ENCODE peak calls at places on chromosomes 6 and 20, in ten cellular contexts. T, A, Y, I, V, M, F, O, X and U are unnamed samples.

GRCh38 chr20:51022803-51023616 is at the start of gene KCNG1:
- DNase-seq in Y (peak), M (no peak), F (no peak), I (peak), A (no peak), X (no peak), O (peak), V (no peak), T (peak), U (peak)

GRCh38 chr6:152529364-152529763 is 107.8 kb downstream of the SYNE1 start:
- DNase-seq in V (no peak), M (peak), A (no peak), O (no peak), T (no peak), Y (no peak), F (no peak), I (no peak), X (no peak), U (no peak)

GRCh38 chr6:155185544-155185943 is 78.3 kb upstream of the CLDN20 start:
- DNase-seq in F (no peak), A (no peak), V (no peak), O (no peak), T (no peak), I (no peak), X (no peak), M (no peak), Y (peak), U (peak)

GRCh38 chr6:25963426-25964123 is 973 bp downstream of the TRIM38 start:
- DNase-seq in F (no peak), T (no peak), V (peak), M (no peak), Y (peak), I (no peak), A (no peak), O (no peak), X (no peak), U (no peak)

GRCh38 chr20:60819511-60819910 is 432.6 kb upstream of the CDH4 start:
- DNase-seq in V (no peak), T (no peak), O (no peak), X (no peak), Y (no peak), I (no peak), A (no peak), F (no peak), M (no peak), U (no peak)

GRCh38 chr6:135296715-135297114 is 115.6 kb downstream of the MYB start:
- DNase-seq in Y (no peak), V (no peak), F (no peak), I (no peak), A (no peak), M (no peak), X (no peak), O (no peak), T (no peak), U (no peak)

GRCh38 chr6:13183446-13184088 is 144.8 kb downstream of the TBC1D7 start:
- DNase-seq in F (no peak), A (no peak), T (no peak), V (no peak), Y (no peak), O (no peak), X (no peak), I (no peak), M (no peak), U (peak)

GRCh38 chr6:39934060-39934757 is at the start of gene MOCS1:
- DNase-seq in I (peak), A (peak), Y (peak), X (peak), V (no peak), M (no peak), O (no peak), F (no peak), T (peak), U (peak)

GRCh38 chr6:83192456-83192855 is 609 bp downstream of the PGM3 start:
- DNase-seq in X (no peak), O (no peak), M (no peak), Y (no peak), T (no peak), V (peak), A (no peak), I (no peak), F (no peak), U (no peak)

GRCh38 chr6:157961116-157961515 is 20.5 kb upstream of the SYNJ2 start:
- DNase-seq in A (no peak), I (no peak), Y (no peak), T (no peak), M (no peak), F (no peak), O (no peak), X (no peak), V (no peak), U (no peak)

GRCh38 chr20:35106827-35107380 is 14.3 kb upstream of the TRPC4AP start:
- DNase-seq in X (no peak), T (no peak), Y (no peak), V (no peak), I (no peak), A (no peak), F (no peak), O (no peak), M (no peak), U (no peak)

GRCh38 chr6:24910331-24910849 is 25.4 kb downstream of the RIPOR2 start:
- DNase-seq in X (peak), A (no peak), T (peak), I (no peak), F (no peak), Y (peak), V (no peak), M (no peak), O (no peak), U (peak)

GRCh38 chr6:35008858-35009257 is 119.8 kb downstream of the ANKS1A start:
- DNase-seq in T (no peak), M (no peak), X (no peak), F (no peak), I (no peak), O (no peak), V (no peak), A (peak), Y (no peak), U (no peak)

GRCh38 chr6:159229526-159229925 is 60.3 kb downstream of the FNDC1 start:
- DNase-seq in V (no peak), M (no peak), F (no peak), A (no peak), I (no peak), O (no peak), T (no peak), X (no peak), Y (no peak), U (no peak)

GRCh38 chr20:46367967-46368901 is 38.2 kb downstream of the ELMO2 start:
- DNase-seq in X (no peak), I (no peak), O (no peak), V (no peak), T (no peak), A (no peak), M (no peak), Y (no peak), F (no peak), U (no peak)

GRCh38 chr6:43910638-43911353 is 140.8 kb downstream of the VEGFA start:
- DNase-seq in X (no peak), M (peak), V (no peak), Y (no peak), A (no peak), F (no peak), I (no peak), T (no peak), O (no peak), U (no peak)

GRCh38 chr6:169237496-169238134 is 16.0 kb downstream of the THBS2 start:
- DNase-seq in I (peak), F (no peak), O (no peak), Y (no peak), X (no peak), V (no peak), T (no peak), M (no peak), A (no peak), U (no peak)

GRCh38 chr20:36745234-36745926 is 510 bp downstream of the NDRG3 start:
- DNase-seq in I (no peak), T (no peak), M (no peak), X (peak), V (peak), Y (peak), A (no peak), O (no peak), F (peak), U (peak)

GRCh38 chr6:131867744-131868143 is 59.9 kb downstream of the ENPP1 start:
- DNase-seq in I (no peak), F (no peak), V (no peak), Y (no peak), M (no peak), X (no peak), O (no peak), T (no peak), A (no peak), U (no peak)

GRCh38 chr6:153031335-153031955 is 28.9 kb upstream of the MTRF1L start:
- DNase-seq in A (no peak), X (no peak), T (no peak), M (no peak), I (no peak), O (no peak), Y (no peak), V (no peak), F (no peak), U (no peak)

GRCh38 chr6:145891565-145891964 is 72.6 kb downstream of the SHPRH start:
- DNase-seq in A (no peak), Y (no peak), F (no peak), O (no peak), X (no peak), V (no peak), I (no peak), M (peak), T (no peak), U (no peak)

GRCh38 chr6:136983692-136984091 is 61.1 kb downstream of the IL20RA start:
- DNase-seq in X (peak), A (no peak), Y (no peak), V (no peak), F (no peak), M (no peak), I (no peak), O (no peak), T (no peak), U (no peak)

GRCh38 chr20:6704132-6704861 is 63.2 kb upstream of the BMP2 start:
- DNase-seq in X (no peak), Y (peak), T (no peak), F (no peak), O (no peak), A (no peak), I (no peak), V (no peak), M (no peak), U (no peak)

GRCh38 chr6:34709386-34709785 is 12.8 kb upstream of the ILRUN start:
- DNase-seq in A (peak), I (no peak), X (peak), T (no peak), M (no peak), V (no peak), O (no peak), F (no peak), Y (no peak), U (peak)

GRCh38 chr6:3052481-3053230 is 15.6 kb upstream of the RIPK1 start:
- DNase-seq in O (no peak), T (no peak), Y (no peak), A (no peak), F (no peak), M (no peak), I (no peak), X (no peak), V (no peak), U (no peak)

GRCh38 chr6:107304421-107305025 is 154.8 kb downstream of the PDSS2 start:
- DNase-seq in O (no peak), X (no peak), Y (no peak), M (no peak), I (no peak), T (no peak), F (no peak), A (no peak), V (no peak), U (peak)

GRCh38 chr6:29763491-29764289 is 40.5 kb downstream of the HLA-F start:
- DNase-seq in F (no peak), A (no peak), I (no peak), V (no peak), T (peak), M (peak), X (no peak), O (peak), Y (no peak), U (peak)